ENCODE peak calls at places on chromosomes 7 and 10, in six cellular contexts. D is choroid plexus epithelial cell; N is thyroid gland; C is CD4-positive, alpha-beta T cell; F is AG04450; V is GM20000. T is an unnamed sample.

GRCh38 chr10:108392286-108392685 is 1227.8 kb upstream of the SORCS1 start:
- DNase-seq in D (peak; percentile 52), N (no peak), C (no peak), F (no peak), V (no peak), T (no peak)

GRCh38 chr10:103854687-103855423 is 521 bp downstream of the SH3PXD2A start:
- DNase-seq in D (no peak), N (no peak), C (peak; percentile 4), F (no peak), V (peak; percentile 46), T (no peak)

GRCh38 chr10:92696606-92697383 is 7.0 kb downstream of the HHEX start:
- DNase-seq in D (no peak), N (no peak), C (no peak), F (no peak), V (no peak), T (no peak)

GRCh38 chr10:77392236-77392721 is 245.3 kb downstream of the KCNMA1 start:
- DNase-seq in D (peak; percentile 48), N (no peak), C (no peak), F (no peak), V (no peak), T (no peak)

GRCh38 chr10:5659702-5660528 is 6.5 kb downstream of the ASB13 start:
- DNase-seq in D (peak; percentile 73), N (no peak), C (no peak), F (peak; percentile 10), V (peak; percentile 66), T (no peak)

GRCh38 chr10:43026039-43026973 is 50.6 kb upstream of the RET start:
- DNase-seq in D (no peak), N (peak; percentile 35), C (no peak), F (no peak), V (no peak), T (peak; percentile 37)

GRCh38 chr7:738723-739454 is 11.8 kb upstream of the PRKAR1B start:
- DNase-seq in D (no peak), N (no peak), C (no peak), F (no peak), V (no peak), T (no peak)

GRCh38 chr7:102845351-102845750 is 67.4 kb upstream of the LRRC17 start:
- DNase-seq in D (no peak), N (no peak), C (no peak), F (no peak), V (no peak), T (no peak)

GRCh38 chr7:116653646-116654045 is 18.4 kb upstream of the MET start:
- DNase-seq in D (no peak), N (no peak), C (no peak), F (no peak), V (no peak), T (no peak)

GRCh38 chr7:25860206-25860881 is 291.7 kb upstream of the NFE2L3 start:
- DNase-seq in D (peak; percentile 44), N (no peak), C (no peak), F (no peak), V (no peak), T (no peak)

GRCh38 chr7:16315280-16315679 is 106.1 kb downstream of the CRPPA start:
- DNase-seq in D (no peak), N (no peak), C (no peak), F (no peak), V (no peak), T (no peak)

DNA sequence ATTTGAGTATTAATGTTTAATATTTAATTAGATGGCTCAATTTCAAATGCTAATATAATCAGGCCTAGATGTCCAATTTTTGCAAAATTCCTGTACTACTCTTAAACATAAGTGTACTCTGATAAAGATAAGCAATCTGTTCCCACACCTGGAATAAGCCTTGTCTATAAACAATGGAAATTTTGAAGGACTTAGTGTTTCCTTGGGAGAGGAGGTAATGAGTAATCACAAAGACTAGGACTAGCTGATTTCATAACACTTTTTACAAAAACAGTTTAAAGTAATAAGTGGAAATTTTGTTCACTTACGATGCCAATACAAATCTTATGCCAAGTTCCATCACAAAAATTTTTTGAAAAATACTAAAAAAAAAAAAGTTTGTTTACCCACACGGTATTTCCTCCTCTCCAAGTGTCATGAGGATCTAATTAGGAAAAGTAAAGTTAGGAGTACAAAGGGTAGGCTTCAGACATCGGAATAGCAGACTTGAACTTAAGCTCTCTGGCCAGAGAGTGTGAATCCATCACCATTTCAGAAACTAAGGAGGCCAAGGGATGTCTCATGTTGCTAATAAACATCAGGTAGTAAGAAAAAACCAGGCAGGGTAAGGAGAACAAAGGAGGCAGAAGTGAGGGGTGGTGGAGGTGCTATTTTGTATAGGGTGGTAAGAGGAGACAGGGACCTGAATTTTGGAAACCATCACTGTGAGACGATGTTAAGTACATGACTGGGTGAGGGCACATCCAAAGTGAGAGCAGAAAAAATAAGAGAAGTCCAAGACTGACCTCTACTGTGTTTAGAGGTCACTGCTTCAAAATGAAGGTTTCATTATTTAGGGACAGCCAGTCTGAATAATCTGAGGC is 61.3 kb downstream of the RAPGEF5 start:
- DNase-seq in D (peak; percentile 23), N (no peak), C (no peak), F (no peak), V (no peak), T (no peak)
- TF ChIP-seq CTCF in D (peak; percentile 18), N (no peak), C (no peak), F (peak; percentile 30), V (no peak), T (no peak)

GRCh38 chr10:102230264-102230860 is 4.3 kb downstream of the ELOVL3 start:
- DNase-seq in D (peak; percentile 78), N (peak; percentile 73), C (peak; percentile 21), F (no peak), V (no peak), T (no peak)

GRCh38 chr10:102229810-102230263 is 3.7 kb downstream of the ELOVL3 start:
- DNase-seq in D (peak; percentile 85), N (peak; percentile 86), C (peak; percentile 83), F (no peak), V (peak; percentile 90), T (peak; percentile 92)

GRCh38 chr10:102231357-102232318 is 5.5 kb downstream of the ELOVL3 start:
- DNase-seq in D (no peak), N (peak; percentile 13), C (peak; percentile 66), F (no peak), V (peak; percentile 87), T (no peak)

GRCh38 chr10:102233997-102234396 is 7.3 kb downstream of the PITX3 start:
- DNase-seq in D (no peak), N (no peak), C (no peak), F (no peak), V (no peak), T (no peak)

GRCh38 chr10:102230861-102231356 is 4.8 kb downstream of the ELOVL3 start:
- DNase-seq in D (peak; percentile 51), N (peak; percentile 30), C (peak; percentile 47), F (no peak), V (peak; percentile 77), T (no peak)
- TF ChIP-seq CTCF in D (peak; percentile 53), N (no peak), C (no peak), F (peak; percentile 38), V (peak; percentile 50), T (no peak)

GRCh38 chr7:101319401-101319800 is 2.2 kb downstream of the IFT22 start:
- DNase-seq in D (no peak), N (no peak), C (no peak), F (no peak), V (no peak), T (no peak)

GRCh38 chr7:101315336-101315735 is 6.3 kb downstream of the IFT22 start:
- DNase-seq in D (peak; percentile 77), N (peak; percentile 26), C (no peak), F (no peak), V (peak; percentile 67), T (peak; percentile 60)
- TF ChIP-seq CTCF in D (peak; percentile 72), N (peak; percentile 37), C (peak; percentile 82), F (peak; percentile 66), V (peak; percentile 42), T (peak; percentile 82)

GRCh38 chr7:154844499-154844898 is 158.4 kb downstream of the PAXIP1 start:
- DNase-seq in D (no peak), N (no peak), C (no peak), F (no peak), V (no peak), T (no peak)
- TF ChIP-seq CTCF in D (no peak), N (no peak), C (no peak), F (no peak), V (no peak), T (no peak)

T was measured in mesothelial cell of epicardium.